ENCODE peak calls at places on chromosomes 4 and X, in five cellular contexts. C is WTC11, W is H1, R is K562, U is GM12878. L is an unnamed sample.

GRCh38 chrX:37348237-37349130 is 680 bp upstream of the PRRG1 start:
- DNase-seq in C (no peak), W (no peak), R (no peak), U (no peak), L (no peak)

GRCh38 chr4:149493492-149493891 is 322.2 kb downstream of the IQCM start:
- DNase-seq in C (no peak), W (no peak), R (no peak), U (no peak), L (peak)

GRCh38 chr4:125689839-125690238 is 375.1 kb downstream of the FAT4 start:
- DNase-seq in C (no peak), W (no peak), R (no peak), U (no peak), L (no peak)

GRCh38 chr4:128571747-128572146 is 237.8 kb upstream of the JADE1 start:
- DNase-seq in C (no peak), W (no peak), R (no peak), U (no peak), L (no peak)

GRCh38 chr4:165326831-165327210 is 648 bp upstream of the MSMO1 start:
- DNase-seq in C (peak), W (no peak), R (peak), U (no peak), L (peak)

GRCh38 chr4:23945521-23946017 is 55.7 kb upstream of the PPARGC1A start:
- DNase-seq in C (no peak), W (no peak), R (no peak), U (no peak), L (peak)

GRCh38 chr4:118799235-118799932 is 36.5 kb downstream of the SEC24D start:
- DNase-seq in C (no peak), W (no peak), R (no peak), U (no peak), L (no peak)

GRCh38 chr4:16692021-16692420 is 206.4 kb downstream of the LDB2 start:
- DNase-seq in C (no peak), W (no peak), R (no peak), U (no peak), L (no peak)

GRCh38 chrX:133994576-133994975 is 9.2 kb upstream of the GPC3 start:
- DNase-seq in C (no peak), W (no peak), R (no peak), U (no peak), L (peak)

GRCh38 chrX:153828308-153828707 is 2.0 kb downstream of the PDZD4 start:
- DNase-seq in C (no peak), W (no peak), R (no peak), U (no peak), L (no peak)

GRCh38 chrX:118554511-118554910 is 58.9 kb downstream of the DOCK11 start:
- DNase-seq in C (no peak), W (no peak), R (no peak), U (no peak), L (no peak)

GRCh38 chrX:129649268-129650182 is 5.2 kb downstream of the APLN start:
- DNase-seq in C (no peak), W (no peak), R (no peak), U (no peak), L (no peak)

GRCh38 chr4:162017863-162018262 is 145.9 kb downstream of the FSTL5 start:
- DNase-seq in C (no peak), W (no peak), R (no peak), U (no peak), L (no peak)

GRCh38 chr4:4361883-4362282 is 25.0 kb upstream of the NSG1 start:
- DNase-seq in C (no peak), W (no peak), R (no peak), U (no peak), L (no peak)

GRCh38 chrX:22057667-22058066 is 25.5 kb downstream of the PHEX start:
- DNase-seq in C (no peak), W (no peak), R (no peak), U (no peak), L (no peak)

GRCh38 chr4:1231637-1232360 is 17.1 kb downstream of the CTBP1 start:
- DNase-seq in C (no peak), W (no peak), R (no peak), U (no peak), L (no peak)

GRCh38 chrX:52346462-52347165 is 22.2 kb upstream of the XAGE2 start:
- DNase-seq in C (no peak), W (no peak), R (peak), U (no peak), L (no peak)

GRCh38 chr4:140736669-140737343 is 19.4 kb downstream of the TBC1D9 start:
- DNase-seq in C (no peak), W (no peak), R (no peak), U (no peak), L (no peak)

GRCh38 chr4:41428941-41429669 is 108.9 kb upstream of the LIMCH1 start:
- DNase-seq in C (no peak), W (no peak), R (no peak), U (no peak), L (no peak)

GRCh38 chr4:26525751-26526150 is 35.5 kb upstream of the CCKAR start:
- DNase-seq in C (no peak), W (no peak), R (no peak), U (no peak), L (no peak)

GRCh38 chrX:125289920-125290319 is 29.8 kb upstream of the TEX13C start:
- DNase-seq in C (no peak), W (no peak), R (no peak), U (no peak), L (no peak)

GRCh38 chr4:2965262-2965661 is 1.9 kb downstream of the GRK4 start:
- DNase-seq in C (no peak), W (no peak), R (no peak), U (no peak), L (no peak)

GRCh38 chr4:84870398-84871163 is 95.9 kb downstream of the WDFY3 start:
- DNase-seq in C (peak), W (peak), R (no peak), U (no peak), L (peak)

GRCh38 chr4:61202638-61203495 is 2.7 kb downstream of the ADGRL3 start:
- DNase-seq in C (peak), W (peak), R (no peak), U (no peak), L (no peak)

GRCh38 chrX:139639253-139639652 is 68.7 kb downstream of the MCF2 start:
- DNase-seq in C (no peak), W (no peak), R (no peak), U (no peak), L (no peak)

GRCh38 chrX:150536455-150537116 is 31.8 kb upstream of the MTM1 start:
- DNase-seq in C (no peak), W (no peak), R (peak), U (no peak), L (no peak)

GRCh38 chrX:110268395-110268794 is 49.5 kb downstream of the AMMECR1 start:
- DNase-seq in C (no peak), W (no peak), R (no peak), U (no peak), L (no peak)

GRCh38 chr4:3859571-3859970 is 93.4 kb downstream of the ADRA2C start:
- DNase-seq in C (no peak), W (no peak), R (no peak), U (no peak), L (no peak)

GRCh38 chr4:169397762-169398161 is 127.0 kb upstream of the SH3RF1 start:
- DNase-seq in C (no peak), W (no peak), R (no peak), U (no peak), L (no peak)

GRCh38 chrX:40130207-40130606 is 32.4 kb upstream of the BCOR start:
- DNase-seq in C (no peak), W (no peak), R (no peak), U (no peak), L (no peak)

GRCh38 chrX:9562851-9563250 is 98.0 kb downstream of the TBL1X start:
- DNase-seq in C (no peak), W (no peak), R (no peak), U (no peak), L (peak)

GRCh38 chrX:135973548-135974278 is at the start of gene MMGT1:
- DNase-seq in C (peak), W (peak), R (peak), U (peak), L (peak)

GRCh38 chr4:158895797-158896442 is 127.1 kb downstream of the FNIP2 start:
- DNase-seq in C (peak), W (no peak), R (no peak), U (no peak), L (no peak)
- TF ChIP-seq ATF2 in C (no peak), W (no peak), R (no peak), U (no peak), L (no peak)

GRCh38 chrX:107935664-107936433 is 46.3 kb downstream of the TEX13B start:
- DNase-seq in C (peak), W (peak), R (no peak), U (no peak), L (no peak)
- TF ChIP-seq ATF2 in C (no peak), W (no peak), R (no peak), U (no peak), L (no peak)

DNA sequence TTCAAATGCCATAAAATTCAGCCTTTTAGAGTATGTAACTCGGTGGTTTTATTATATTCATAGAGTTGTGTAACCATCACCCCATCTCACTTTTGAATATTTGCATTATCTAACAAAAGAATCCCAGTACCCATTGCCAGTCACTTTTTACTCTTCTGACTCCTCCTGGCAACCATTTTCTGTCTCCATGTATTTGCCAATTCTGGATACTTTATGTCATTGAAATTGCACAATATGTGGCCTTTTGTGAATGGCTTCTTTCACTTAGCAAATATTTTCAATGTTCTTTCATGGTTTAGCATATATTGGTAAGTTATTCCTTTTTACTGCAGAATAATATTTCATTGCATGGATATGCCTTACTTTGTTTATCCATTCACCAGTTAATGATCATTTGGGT is 79.9 kb downstream of the SLIT2 start:
- DNase-seq in C (no peak), W (no peak), R (no peak), U (no peak), L (no peak)
- TF ChIP-seq ATF2 in C (no peak), W (no peak), R (no peak), U (no peak), L (no peak)

GRCh38 chrX:56029691-56030090 is 202.5 kb upstream of the KLF8 start:
- DNase-seq in C (no peak), W (no peak), R (no peak), U (no peak), L (no peak)
- TF ChIP-seq ATF2 in C (no peak), W (no peak), R (no peak), U (no peak), L (no peak)

GRCh38 chrX:39058724-39059123 is 257.5 kb downstream of the MID1IP1 start:
- DNase-seq in C (no peak), W (no peak), R (no peak), U (no peak), L (no peak)
- TF ChIP-seq ATF2 in C (no peak), W (no peak), R (no peak), U (no peak), L (no peak)

GRCh38 chr4:74418063-74418670 is 26.8 kb upstream of the AREG start:
- DNase-seq in C (no peak), W (no peak), R (no peak), U (no peak), L (no peak)
- TF ChIP-seq ATF2 in C (no peak), W (no peak), R (no peak), U (no peak), L (no peak)

GRCh38 chrX:3713225-3713936 is at the start of gene PRKX:
- DNase-seq in C (peak), W (peak), R (peak), U (peak), L (no peak)

GRCh38 chrX:3713937-3714434 is 537 bp upstream of the PRKX start:
- DNase-seq in C (peak), W (peak), R (no peak), U (no peak), L (no peak)

GRCh38 chrX:3712870-3713224 is 602 bp downstream of the PRKX start:
- DNase-seq in C (peak), W (no peak), R (no peak), U (no peak), L (no peak)

GRCh38 chrX:3711331-3711917 is 2.0 kb downstream of the PRKX start:
- DNase-seq in C (no peak), W (no peak), R (peak), U (peak), L (no peak)

DNA sequence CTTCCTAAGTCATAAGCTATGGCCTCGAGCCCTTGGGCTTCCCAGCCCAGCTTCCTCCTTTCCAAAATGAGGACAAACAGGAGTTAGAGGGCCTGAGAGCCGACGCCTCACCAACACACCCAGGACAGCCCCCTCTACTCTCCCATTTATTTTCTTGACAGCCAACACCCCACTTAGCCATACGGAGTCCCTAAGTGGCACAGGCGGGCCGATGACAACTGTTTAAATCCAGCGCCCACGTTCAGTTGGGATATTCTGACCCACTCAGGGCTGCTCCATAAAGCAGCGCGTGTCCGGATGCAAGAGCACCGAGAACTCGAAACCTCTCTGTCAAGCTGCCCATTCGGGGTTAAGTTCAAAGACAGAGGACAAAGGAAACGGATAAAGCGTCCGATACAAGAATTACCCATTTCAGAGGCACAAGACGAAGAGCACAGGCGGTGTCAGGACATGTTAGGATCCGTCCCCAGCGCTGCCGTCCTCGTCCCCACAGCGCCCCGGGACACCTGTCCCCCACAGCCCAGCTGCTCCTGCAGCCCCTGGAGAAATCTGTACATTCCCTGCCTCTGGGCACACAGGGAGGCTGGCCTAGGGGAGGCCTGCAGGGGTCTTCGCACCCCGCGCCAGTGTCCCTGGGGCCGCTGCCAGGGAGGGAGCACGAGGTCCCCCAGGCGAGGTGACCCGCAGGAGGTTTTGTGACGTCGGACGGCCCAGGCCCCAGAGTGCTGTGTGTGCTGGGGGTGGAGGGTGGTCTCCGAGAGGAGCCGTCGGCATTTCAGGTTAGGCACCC is 1.2 kb downstream of the PRKX start:
- DNase-seq in C (no peak), W (no peak), R (peak), U (no peak), L (no peak)
- TF ChIP-seq ATF2 in C (no peak), W (no peak), R (no peak), U (no peak), L (no peak)